ENCODE peak calls at places on chromosome 19, in nine cellular contexts. D is stimulated activated CD4-positive, alpha-beta T cell treated with anti-CD3 and anti-CD28 coated beads, Interleukin-15, amount 100 ng/mL, for 1 hour; P is hippocampal formation; G is fibroblast of mammary gland; B is C1 segment of cervical spinal cord; E is GM12865; R is naive thymus-derived CD8-positive, alpha-beta T cell; F is hepatic stellate cell; W is AG09319. U is an unnamed sample.

GRCh38 chr19:13689050-13689449 is 75.3 kb upstream of the MRI1 start:
- DNase-seq in D (no peak), P (no peak), G (peak), B (no peak), E (peak), R (no peak), F (peak), W (no peak), U (peak)

GRCh38 chr19:10288662-10289166 is 1.0 kb upstream of the ICAM5 start:
- DNase-seq in D (no peak), P (no peak), G (peak), B (no peak), E (peak), R (no peak), F (no peak), W (no peak), U (peak)

GRCh38 chr19:11091343-11092153 is 2.3 kb downstream of the LDLR start:
- DNase-seq in D (peak), P (no peak), G (peak), B (no peak), E (peak), R (peak), F (peak), W (peak), U (no peak)

GRCh38 chr19:45547965-45548609 is 36.5 kb downstream of the OPA3 start:
- DNase-seq in D (no peak), P (no peak), G (peak), B (no peak), E (no peak), R (no peak), F (no peak), W (no peak), U (no peak)

GRCh38 chr19:30344446-30345425 is 27.4 kb upstream of the ZNF536 start:
- DNase-seq in D (no peak), P (no peak), G (no peak), B (no peak), E (no peak), R (no peak), F (no peak), W (no peak), U (no peak)

GRCh38 chr19:51083181-51083580 is 494 bp upstream of the KLK14 start:
- DNase-seq in D (no peak), P (no peak), G (no peak), B (no peak), E (no peak), R (no peak), F (no peak), W (no peak), U (no peak)

GRCh38 chr19:51593969-51594773 is 23.1 kb downstream of the ZNF175 start:
- DNase-seq in D (peak), P (peak), G (peak), B (peak), E (peak), R (peak), F (peak), W (peak), U (peak)

GRCh38 chr19:56538761-56539263 is at the start of gene ZFP28:
- DNase-seq in D (no peak), P (no peak), G (no peak), B (peak), E (no peak), R (peak), F (no peak), W (no peak), U (peak)

GRCh38 chr19:47790398-47790814 is 11.9 kb downstream of the SELENOW start:
- DNase-seq in D (peak), P (peak), G (peak), B (no peak), E (peak), R (peak), F (peak), W (peak), U (peak)

GRCh38 chr19:57434386-57435061 is 601 bp upstream of the ZNF749 start:
- DNase-seq in D (no peak), P (no peak), G (no peak), B (no peak), E (no peak), R (no peak), F (peak), W (no peak), U (no peak)

GRCh38 chr19:2016041-2016807 is 710 bp upstream of the BTBD2 start:
- DNase-seq in D (no peak), P (peak), G (peak), B (no peak), E (peak), R (peak), F (peak), W (peak), U (peak)

GRCh38 chr19:57786286-57786685 is 16.8 kb downstream of the ZNF586 start:
- DNase-seq in D (no peak), P (no peak), G (no peak), B (no peak), E (no peak), R (no peak), F (no peak), W (no peak), U (no peak)

GRCh38 chr19:33509774-33510173 is 11.8 kb downstream of the PEPD start:
- DNase-seq in D (no peak), P (no peak), G (no peak), B (no peak), E (no peak), R (no peak), F (no peak), W (no peak), U (no peak)

GRCh38 chr19:6017576-6017975 is 39.6 kb upstream of the RANBP3 start:
- DNase-seq in D (no peak), P (no peak), G (no peak), B (no peak), E (no peak), R (no peak), F (no peak), W (no peak), U (no peak)

GRCh38 chr19:1471514-1472107 is 7.4 kb downstream of the C19orf25 start:
- DNase-seq in D (no peak), P (peak), G (no peak), B (no peak), E (no peak), R (no peak), F (no peak), W (no peak), U (no peak)

GRCh38 chr19:40210919-40211318 is 7.3 kb downstream of the TTC9B start:
- DNase-seq in D (no peak), P (no peak), G (no peak), B (no peak), E (no peak), R (no peak), F (no peak), W (no peak), U (no peak)

GRCh38 chr19:38683393-38684077 is 36.1 kb downstream of the ACTN4 start:
- DNase-seq in D (peak), P (no peak), G (peak), B (no peak), E (peak), R (no peak), F (peak), W (no peak), U (no peak)

GRCh38 chr19:3433313-3433712 is 47.0 kb downstream of the SMIM24 start:
- DNase-seq in D (no peak), P (no peak), G (no peak), B (no peak), E (no peak), R (no peak), F (no peak), W (no peak), U (no peak)

GRCh38 chr19:43432866-43433673 is 18.4 kb downstream of the TEX101 start:
- DNase-seq in D (peak), P (no peak), G (peak), B (no peak), E (peak), R (peak), F (peak), W (no peak), U (peak)

GRCh38 chr19:18090545-18091216 is 3.9 kb upstream of the IL12RB1 start:
- DNase-seq in D (no peak), P (peak), G (peak), B (no peak), E (no peak), R (no peak), F (peak), W (no peak), U (no peak)